ENCODE peak calls at places on chromosomes 11 and 22, in nine cellular contexts. M is HAP-1, I is heart left ventricle, X is A549, Z is GM23248, N is IMR-90, L is NT2/D1, B is hepatocyte, O is adrenal gland. U is an unnamed sample. For H3K4me1, the result is how much of the 10 kb centered on the place peaks cover.

GRCh38 chr11:101476186-101476585 is 107.6 kb downstream of the TRPC6 start:
- DNase-seq in B (no peak), Z (no peak), X (no peak), I (no peak), N (no peak), O (no peak), L (no peak), M (no peak), U (no peak)

GRCh38 chr11:75468534-75469340 is 35.7 kb upstream of the KLHL35 start:
- DNase-seq in I (peak), O (peak), N (peak), L (no peak), X (no peak), Z (peak), M (no peak), B (no peak), U (peak)

GRCh38 chr22:44486538-44486937 is 11.5 kb downstream of the RTL6 start:
- DNase-seq in M (no peak), N (peak), B (peak), L (no peak), O (peak), Z (peak), I (peak), X (peak), U (no peak)

GRCh38 chr11:26622201-26622600 is 50.1 kb upstream of the MUC15 start:
- DNase-seq in I (no peak), X (no peak), Z (no peak), N (no peak), B (no peak), L (no peak), O (no peak), M (no peak), U (no peak)

GRCh38 chr11:70068950-70069349 is 9.2 kb upstream of the ANO1 start:
- DNase-seq in B (no peak), I (no peak), M (no peak), X (no peak), Z (no peak), O (no peak), N (no peak), L (no peak), U (no peak)

GRCh38 chr11:35236667-35237003 is 97.7 kb downstream of the CD44 start:
- DNase-seq in X (no peak), O (no peak), N (peak), Z (peak), M (no peak), L (no peak), B (no peak), I (no peak), U (no peak)

GRCh38 chr11:134515081-134515960 is 103.3 kb upstream of the B3GAT1 start:
- DNase-seq in N (no peak), M (no peak), X (no peak), O (peak), L (no peak), I (no peak), B (peak), Z (no peak), U (no peak)

GRCh38 chr22:25482868-25483639 is 81.4 kb upstream of the GRK3 start:
- DNase-seq in B (no peak), I (peak), X (no peak), N (no peak), L (no peak), M (no peak), Z (no peak), O (no peak), U (no peak)

GRCh38 chr22:23192133-23192532 is 11.8 kb downstream of the BCR start:
- DNase-seq in L (no peak), Z (no peak), X (no peak), O (no peak), M (no peak), I (peak), B (no peak), N (no peak), U (no peak)

GRCh38 chr11:67609316-67609715 is 2.6 kb downstream of the NDUFV1 start:
- DNase-seq in N (no peak), M (no peak), L (no peak), X (no peak), B (no peak), I (no peak), O (no peak), Z (no peak), U (no peak)

GRCh38 chr22:24186892-24187670 is 5.8 kb downstream of the SUSD2 start:
- DNase-seq in N (no peak), M (no peak), O (no peak), L (no peak), B (no peak), X (no peak), I (no peak), Z (no peak), U (no peak)

GRCh38 chr11:15309296-15309695 is 194.6 kb downstream of the INSC start:
- DNase-seq in I (no peak), X (no peak), N (no peak), B (no peak), Z (peak), M (no peak), O (no peak), L (no peak), U (no peak)

GRCh38 chr22:35782504-35782903 is 64.8 kb downstream of the APOL5 start:
- DNase-seq in L (no peak), Z (peak), N (no peak), M (no peak), B (no peak), I (no peak), X (no peak), O (no peak), U (no peak)

GRCh38 chr11:119626197-119626909 is 102.6 kb downstream of the NECTIN1 start:
- DNase-seq in O (no peak), I (no peak), B (no peak), L (no peak), M (no peak), Z (no peak), N (no peak), X (no peak), U (no peak)

DNA sequence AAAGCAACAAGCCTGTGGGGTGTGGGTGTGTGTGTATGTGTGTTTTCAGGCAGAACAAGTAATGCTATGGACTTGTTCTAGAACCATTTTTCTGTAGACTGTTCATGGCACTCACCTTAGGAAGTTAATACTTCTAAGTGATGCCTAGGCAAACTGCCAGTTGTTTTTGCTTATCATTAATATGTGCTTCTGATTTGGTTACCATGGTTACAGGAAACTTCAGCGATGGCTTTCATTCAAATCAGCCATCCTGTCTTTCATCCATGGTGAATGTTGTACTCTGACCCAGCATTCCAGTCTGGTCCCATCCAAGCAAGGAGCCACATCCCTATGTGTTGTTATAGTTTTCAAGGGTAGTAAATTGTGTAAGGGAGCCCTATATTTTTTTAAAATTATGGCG is 49.8 kb upstream of the ARHGAP20 start:
- DNase-seq in B (no peak), Z (no peak), X (no peak), M (no peak), I (no peak), L (no peak), N (no peak), O (no peak), U (no peak)
- H3K4me1 ChIP-seq in B (under half), Z (under half), X (under half), M (under half), I (under half), L (under half), N (under half), O (under half), U (under half)

GRCh38 chr11:65422104-65422632 is 430 bp upstream of the NEAT1 start:
- DNase-seq in X (no peak), O (peak), L (peak), I (peak), B (peak), M (peak), Z (peak), N (peak), U (peak)
- H3K4me1 ChIP-seq in X (under half), O (under half), L (under half), I (under half), B (under half), M (under half), Z (under half), N (under half), U (under half)

GRCh38 chr11:61087426-61088119 is 14.7 kb upstream of the CD5 start:
- DNase-seq in X (no peak), L (no peak), I (no peak), O (no peak), M (no peak), N (no peak), B (no peak), Z (no peak), U (no peak)
- H3K4me1 ChIP-seq in X (under half), L (under half), I (under half), O (under half), M (under half), N (under half), B (under half), Z (under half), U (under half)

GRCh38 chr11:62724171-62724570 is 3.1 kb downstream of the HNRNPUL2 start:
- DNase-seq in B (no peak), X (no peak), M (no peak), N (no peak), O (no peak), Z (peak), I (no peak), L (no peak), U (no peak)

GRCh38 chr11:62727007-62727832 is at the start of gene HNRNPUL2:
- DNase-seq in X (peak), L (peak), B (peak), O (peak), Z (peak), M (peak), I (peak), N (peak), U (peak)

GRCh38 chr11:62725686-62726085 is 1.6 kb downstream of the HNRNPUL2 start:
- DNase-seq in I (no peak), L (no peak), N (no peak), Z (peak), O (no peak), M (peak), X (no peak), B (no peak), U (no peak)

GRCh38 chr11:62726156-62727006 is 876 bp downstream of the HNRNPUL2 start:
- DNase-seq in Z (no peak), I (no peak), L (no peak), M (no peak), N (no peak), X (no peak), O (no peak), B (no peak), U (no peak)

GRCh38 chr11:62727833-62728721 is at the start of gene TTC9C:
- DNase-seq in I (peak), O (peak), B (peak), Z (peak), M (peak), L (peak), X (peak), N (peak), U (peak)
- H3K4me1 ChIP-seq in I (under half), O (under half), B (under half), Z (under half), M (under half), L (under half), X (under half), N (under half), U (under half)

GRCh38 chr11:3878036-3878584 is 22.6 kb downstream of the STIM1 start:
- DNase-seq in Z (no peak), N (no peak), B (no peak), O (no peak), I (no peak), X (no peak), M (no peak), L (no peak), U (no peak)

GRCh38 chr11:3877252-3878035 is 22.0 kb downstream of the STIM1 start:
- DNase-seq in Z (no peak), X (no peak), I (no peak), L (no peak), N (no peak), O (no peak), B (no peak), M (peak), U (no peak)

GRCh38 chr11:3879216-3879966 is 23.9 kb downstream of the STIM1 start:
- DNase-seq in X (no peak), I (no peak), N (no peak), B (no peak), M (no peak), L (no peak), O (no peak), Z (no peak), U (no peak)

GRCh38 chr11:3873712-3874349 is 18.4 kb downstream of the STIM1 start:
- DNase-seq in N (no peak), Z (no peak), L (no peak), O (no peak), I (no peak), M (no peak), B (no peak), X (no peak), U (no peak)
- H3K4me1 ChIP-seq in N (under half), Z (under half), L (under half), O (under half), I (under half), M (under half), B (under half), X (under half), U (under half)